ENCODE peak calls at places on chromosome 18, in seven cellular contexts. K, C, B, J, E, H and L are unnamed samples.

GRCh38 chr18:27136208-27136535 is 48.9 kb downstream of the CHST9 start:
- DNase-seq in K (no peak), C (no peak), B (no peak), J (no peak), E (peak), H (no peak), L (no peak)

GRCh38 chr18:21134895-21135294 is 23.3 kb upstream of the ROCK1 start:
- DNase-seq in K (no peak), C (peak), B (no peak), J (no peak), E (no peak), H (peak), L (peak)

GRCh38 chr18:22342625-22343024 is 75.1 kb downstream of the CTAGE1 start:
- DNase-seq in K (no peak), C (no peak), B (no peak), J (no peak), E (peak), H (peak), L (no peak)

GRCh38 chr18:37452697-37453385 is 112.8 kb downstream of the CELF4 start:
- DNase-seq in K (no peak), C (no peak), B (no peak), J (no peak), E (no peak), H (no peak), L (no peak)

GRCh38 chr18:500556-501405 is at the start of gene COLEC12:
- DNase-seq in K (no peak), C (no peak), B (peak), J (no peak), E (no peak), H (no peak), L (no peak)

GRCh38 chr18:68494802-68495560 is 219.9 kb downstream of the TMX3 start:
- DNase-seq in K (no peak), C (no peak), B (no peak), J (peak), E (no peak), H (no peak), L (no peak)

GRCh38 chr18:33307520-33307919 is 133.0 kb downstream of the CCDC178 start:
- DNase-seq in K (no peak), C (no peak), B (no peak), J (no peak), E (no peak), H (no peak), L (no peak)

GRCh38 chr18:5196253-5197031 is 615 bp downstream of the AKAIN1 start:
- DNase-seq in K (no peak), C (no peak), B (peak), J (no peak), E (no peak), H (no peak), L (no peak)